ENCODE peak calls at places on chromosomes 4 and X, in five cellular contexts. I is lung; D is fibroblast of pulmonary artery; F is fibroblast of the aortic adventitia; R is naive thymus-derived CD4-positive, alpha-beta T cell. Q is an unnamed sample.

GRCh38 chrX:49695276-49696180 is at the start of gene PAGE1:
- DNase-seq in I (no peak), D (no peak), F (no peak), R (no peak), Q (no peak)

GRCh38 chr4:15659768-15660394 is 4.7 kb upstream of the FBXL5 start:
- DNase-seq in I (peak), D (peak), F (peak), R (no peak), Q (no peak)

GRCh38 chr4:114263233-114263632 is 283.8 kb upstream of the ARSJ start:
- DNase-seq in I (no peak), D (peak), F (peak), R (no peak), Q (no peak)

GRCh38 chrX:135521405-135522131 is 1.1 kb downstream of the INTS6L start:
- DNase-seq in I (peak), D (peak), F (peak), R (peak), Q (peak)

GRCh38 chr4:175997291-175997690 is 68.3 kb upstream of the WDR17 start:
- DNase-seq in I (no peak), D (no peak), F (no peak), R (no peak), Q (no peak)

GRCh38 chrX:21166302-21166982 is 207.8 kb upstream of the CNKSR2 start:
- DNase-seq in I (no peak), D (peak), F (peak), R (no peak), Q (no peak)

GRCh38 chr4:89397464-89397863 is 89.9 kb upstream of the GPRIN3 start:
- DNase-seq in I (no peak), D (no peak), F (no peak), R (no peak), Q (no peak)

GRCh38 chr4:71518283-71518989 is 179.6 kb downstream of the SLC4A4 start:
- DNase-seq in I (no peak), D (no peak), F (no peak), R (no peak), Q (no peak)

DNA sequence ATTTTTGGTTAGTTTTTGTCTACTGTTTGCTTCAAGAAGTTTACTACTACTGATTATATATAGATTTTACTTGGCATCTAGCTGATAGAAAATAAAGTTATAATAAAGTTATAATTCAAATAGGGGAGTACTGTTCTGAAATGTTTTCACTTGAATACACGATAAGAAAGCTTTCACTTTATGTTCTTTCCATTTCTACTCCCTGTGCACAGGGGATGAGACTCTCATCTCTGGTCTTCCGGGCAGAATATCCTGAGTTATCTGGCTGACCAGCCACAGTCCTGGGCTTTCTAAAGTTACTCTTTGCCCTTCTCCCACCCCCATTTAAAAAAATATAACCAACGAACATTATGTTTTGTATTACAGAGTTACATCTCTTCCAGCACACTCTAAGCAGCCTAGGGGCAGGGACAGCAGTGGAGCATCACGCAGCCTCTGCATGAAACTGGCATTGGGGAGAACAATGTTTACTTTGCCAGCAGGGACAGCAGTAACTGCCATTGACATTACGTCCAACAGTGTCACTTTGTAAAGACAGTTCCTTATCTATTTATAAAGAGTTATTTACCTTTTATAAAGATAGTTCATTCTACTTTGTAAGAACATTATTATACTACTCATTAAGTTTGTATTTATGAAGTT is 64.3 kb downstream of the METTL14 start:
- DNase-seq in I (no peak), D (no peak), F (no peak), R (no peak), Q (no peak)
- H3K4me3 ChIP-seq in I (no peak), D (no peak), F (no peak), R (no peak), Q (peak)

DNA sequence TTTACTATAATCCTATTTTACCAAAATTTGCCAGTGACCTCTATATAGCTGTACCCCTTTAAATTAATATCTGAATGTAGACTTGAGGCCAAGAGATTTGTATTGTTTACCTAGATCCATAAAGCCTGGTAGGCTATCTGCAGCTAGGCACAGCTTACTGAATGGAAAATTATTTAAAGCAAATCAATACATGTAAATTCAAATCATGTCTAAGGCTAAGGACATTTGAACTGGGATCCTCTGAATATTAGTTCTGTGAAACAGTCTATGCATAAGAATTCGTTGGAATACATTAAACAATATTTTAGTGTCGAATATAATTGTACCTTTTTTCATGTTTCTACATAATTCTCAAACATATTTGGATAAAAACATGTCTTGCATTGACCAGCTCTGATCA is 1.6 kb downstream of the UGT2A3 start:
- DNase-seq in I (no peak), D (no peak), F (no peak), R (no peak), Q (no peak)
- H3K4me3 ChIP-seq in I (no peak), D (no peak), F (no peak), R (no peak), Q (no peak)

GRCh38 chr4:1109898-1110506 is 3.4 kb downstream of the RNF212 start:
- DNase-seq in I (no peak), D (no peak), F (no peak), R (no peak), Q (no peak)

GRCh38 chr4:1112821-1113182 is 562 bp downstream of the RNF212 start:
- DNase-seq in I (no peak), D (no peak), F (no peak), R (no peak), Q (no peak)

GRCh38 chr4:1111259-1111809 is 2.0 kb downstream of the RNF212 start:
- DNase-seq in I (no peak), D (no peak), F (no peak), R (no peak), Q (no peak)

GRCh38 chr4:1113311-1114009 is at the start of gene RNF212:
- DNase-seq in I (no peak), D (peak), F (no peak), R (peak), Q (no peak)

DNA sequence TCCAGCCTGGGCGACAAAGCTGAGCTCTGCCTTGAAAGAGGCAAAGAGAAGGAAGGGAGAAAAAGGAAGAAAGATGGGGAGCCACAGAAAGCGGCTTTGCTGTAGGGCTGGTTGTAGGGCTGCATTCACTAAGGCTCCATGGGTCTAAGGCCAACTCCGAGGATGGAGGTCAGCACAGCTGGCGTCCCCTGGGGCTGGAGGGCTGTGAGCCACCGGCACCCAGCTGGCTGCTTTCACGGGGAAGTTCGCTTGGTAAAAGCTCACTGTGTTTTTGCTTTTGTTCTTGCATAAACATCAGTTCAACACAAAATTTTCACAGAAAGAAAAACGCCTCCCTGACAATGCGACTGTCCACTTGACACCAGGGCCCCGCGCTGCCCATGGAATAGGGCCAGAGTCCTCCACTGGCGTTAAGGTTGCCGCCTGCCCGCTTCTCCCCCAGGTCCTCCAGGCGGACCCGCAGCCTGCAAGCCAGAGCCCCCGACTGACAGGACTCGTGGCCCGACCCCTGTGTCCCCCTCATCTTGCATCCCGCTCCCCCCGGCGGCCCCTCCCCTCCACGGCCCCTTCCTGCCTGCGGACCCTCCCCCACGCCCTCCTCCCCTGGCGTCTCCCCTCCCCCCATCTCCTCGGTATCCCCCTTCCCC is 1.1 kb downstream of the RNF212 start:
- DNase-seq in I (no peak), D (no peak), F (no peak), R (no peak), Q (no peak)
- H3K4me3 ChIP-seq in I (no peak), D (no peak), F (no peak), R (no peak), Q (no peak)

DNA sequence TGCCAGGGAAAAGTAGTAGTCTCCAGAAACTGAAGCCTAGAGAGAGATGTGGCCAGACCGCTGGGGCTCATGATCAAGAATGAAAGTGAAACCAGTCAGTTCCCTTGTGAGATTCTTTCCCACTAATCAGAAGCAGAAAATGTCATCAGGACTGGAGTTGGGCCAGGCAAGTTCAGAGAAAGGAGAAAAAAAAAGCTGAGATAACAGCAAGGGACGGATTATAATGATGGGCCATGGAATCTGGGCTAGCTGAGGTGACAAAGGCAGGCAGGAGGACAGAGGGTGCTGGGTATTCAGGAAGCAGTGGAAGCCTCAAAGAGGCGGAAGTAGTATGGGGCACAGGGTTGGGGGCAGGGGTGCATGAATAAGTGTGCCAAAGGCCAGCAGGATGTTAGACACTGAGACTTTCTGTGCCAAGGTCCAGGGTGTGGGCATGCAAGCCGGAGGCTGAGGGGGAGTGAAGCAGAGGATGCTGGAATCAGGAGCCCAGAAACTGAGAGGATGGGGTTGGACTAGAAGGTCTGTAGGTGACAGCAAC is 2.5 kb downstream of the CXorf38 start:
- DNase-seq in I (peak), D (peak), F (peak), R (peak), Q (peak)
- H3K4me3 ChIP-seq in I (peak), D (peak), F (peak), R (peak), Q (peak)

DNA sequence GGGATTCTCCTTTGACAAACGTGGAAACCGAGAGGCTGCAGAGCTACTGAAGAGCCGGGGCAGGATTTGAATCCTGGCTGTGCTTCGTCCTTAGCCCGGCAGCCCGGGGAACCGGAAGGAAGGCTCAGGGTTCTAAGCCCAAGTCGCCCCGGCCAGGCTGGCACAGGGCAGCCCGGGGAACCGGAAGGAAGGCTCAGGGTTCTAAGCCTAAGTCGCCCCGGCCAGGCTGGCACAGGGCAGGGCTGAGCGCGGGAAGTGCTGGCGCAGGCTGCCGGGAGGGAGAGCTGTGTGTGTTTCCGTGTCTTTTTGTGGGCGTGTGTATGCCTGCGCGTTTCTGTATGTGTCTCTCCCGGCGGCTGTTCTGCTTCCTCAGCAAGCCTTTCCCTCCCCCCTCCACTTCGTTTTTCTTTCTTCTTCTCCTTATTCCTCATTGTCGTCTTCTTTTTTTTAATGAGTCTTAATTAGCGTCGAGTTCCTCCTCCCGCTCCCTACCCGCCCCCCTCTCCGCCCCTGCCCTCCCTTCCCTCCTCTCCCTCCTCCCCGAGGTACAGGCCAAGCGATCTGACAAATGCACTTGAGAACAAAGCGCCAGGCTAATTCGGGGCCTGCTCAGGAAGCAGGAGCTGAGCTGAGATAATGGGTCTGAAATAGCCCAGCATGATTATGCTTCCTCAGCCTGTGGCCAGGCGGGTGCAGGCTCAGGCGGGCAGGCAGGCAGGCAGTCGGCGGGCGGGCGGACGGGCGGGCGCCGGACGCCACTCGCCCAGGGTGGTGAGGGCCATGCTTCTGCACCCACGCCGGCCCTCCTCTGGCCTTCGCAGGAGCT is 65.9 kb downstream of the EFNB1 start:
- DNase-seq in I (peak), D (peak), F (peak), R (no peak), Q (peak)
- H3K4me3 ChIP-seq in I (no peak), D (no peak), F (no peak), R (no peak), Q (peak)

GRCh38 chr4:5887011-5887360 is 5.9 kb downstream of the CRMP1 start:
- DNase-seq in I (no peak), D (no peak), F (no peak), R (no peak), Q (no peak)

GRCh38 chr4:5888706-5889696 is 3.9 kb downstream of the CRMP1 start:
- DNase-seq in I (no peak), D (no peak), F (no peak), R (no peak), Q (no peak)

GRCh38 chr4:5888222-5888701 is 4.6 kb downstream of the CRMP1 start:
- DNase-seq in I (no peak), D (no peak), F (no peak), R (no peak), Q (no peak)

GRCh38 chr4:5885733-5886132 is 7.2 kb downstream of the CRMP1 start:
- DNase-seq in I (no peak), D (no peak), F (no peak), R (no peak), Q (no peak)

GRCh38 chr4:5887361-5888221 is 5.3 kb downstream of the CRMP1 start:
- DNase-seq in I (no peak), D (no peak), F (no peak), R (no peak), Q (no peak)
- H3K4me3 ChIP-seq in I (peak), D (no peak), F (no peak), R (no peak), Q (peak)

GRCh38 chr4:110630621-110631402 is 7.9 kb upstream of the PITX2 start:
- DNase-seq in I (no peak), D (no peak), F (no peak), R (no peak), Q (no peak)

GRCh38 chr4:110633358-110634319 is 10.8 kb upstream of the PITX2 start:
- DNase-seq in I (no peak), D (no peak), F (no peak), R (no peak), Q (no peak)

GRCh38 chr4:110629780-110630500 is 7.1 kb upstream of the PITX2 start:
- DNase-seq in I (no peak), D (no peak), F (no peak), R (no peak), Q (no peak)

GRCh38 chr4:110632506-110633357 is 9.9 kb upstream of the PITX2 start:
- DNase-seq in I (no peak), D (no peak), F (no peak), R (no peak), Q (no peak)

DNA sequence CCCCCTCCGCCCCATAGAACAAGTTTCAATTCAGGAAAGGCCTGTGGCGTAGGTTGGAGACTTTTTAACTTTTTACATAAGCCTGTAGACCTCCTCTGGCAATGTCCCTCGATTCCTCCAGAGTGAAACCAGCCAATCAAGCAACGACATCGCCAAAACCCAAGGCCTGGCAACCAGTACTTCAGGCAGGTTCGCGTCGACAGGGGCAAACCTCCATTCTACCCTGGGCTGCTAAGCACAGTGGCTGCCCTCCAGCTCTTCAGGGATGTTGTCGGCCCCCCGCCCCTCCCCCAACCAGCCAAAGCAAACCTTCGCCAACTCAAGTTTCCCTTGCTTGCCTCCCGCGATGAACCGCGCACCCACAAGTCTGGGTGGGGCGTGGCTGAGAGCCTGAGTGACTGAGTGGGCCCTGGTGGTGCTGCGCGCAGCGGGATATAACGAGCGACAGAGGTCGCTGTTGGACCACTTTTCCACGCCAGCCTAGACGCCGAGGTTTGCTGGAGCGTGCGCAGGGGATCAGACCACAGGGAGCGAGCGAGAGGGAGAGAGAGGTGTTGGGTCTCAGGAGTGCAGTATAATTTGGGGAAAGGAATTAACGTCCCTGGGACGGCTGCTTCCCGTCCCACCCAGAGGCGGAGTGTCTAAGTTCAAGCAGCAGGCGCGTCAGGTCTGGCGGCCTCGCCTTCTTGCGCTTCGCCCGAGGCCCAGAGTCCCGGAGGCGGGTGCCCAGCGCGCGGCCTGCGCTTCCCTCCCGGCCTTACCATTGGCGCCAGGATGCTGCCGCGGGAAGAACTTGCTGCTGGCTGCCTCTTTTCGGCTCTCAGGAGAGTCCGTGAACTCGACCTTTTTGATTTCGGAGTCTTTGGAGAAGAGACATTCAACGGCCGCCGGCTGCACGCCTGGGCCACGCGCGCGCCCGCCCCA is 9.0 kb upstream of the PITX2 start:
- DNase-seq in I (peak), D (peak), F (peak), R (no peak), Q (peak)
- H3K4me3 ChIP-seq in I (no peak), D (peak), F (peak), R (no peak), Q (peak)

GRCh38 chr4:154626793-154627484 is 14.5 kb upstream of the FGG start:
- DNase-seq in I (peak), D (peak), F (peak), R (peak), Q (peak)
- H3K4me3 ChIP-seq in I (no peak), D (peak), F (peak), R (peak), Q (peak)

GRCh38 chr4:109729563-109730293 is at the start of gene PLA2G12A:
- DNase-seq in I (peak), D (peak), F (peak), R (peak), Q (peak)
- H3K4me3 ChIP-seq in I (peak), D (peak), F (peak), R (peak), Q (peak)